ENCODE peak calls at places on chromosomes 7 and 10, in nine cellular contexts. One of them, this sample, is unnamed.

GRCh38 chr10:84337199-84337598 is 8.8 kb downstream of the CCSER2 start:
- DNase-seq in HepG2: no peak
- DNase-seq in esophagus muscularis mucosa: no peak
- DNase-seq in prostate gland: no peak
- DNase-seq in stomach: no peak
- DNase-seq in suprapubic skin: no peak
- DNase-seq in GM12878: no peak
- DNase-seq in sigmoid colon: no peak
- DNase-seq in transverse colon: no peak
- DNase-seq in this sample: no peak

GRCh38 chr7:101988513-101988912 is 171.1 kb downstream of the CUX1 start:
- DNase-seq in transverse colon: no peak
- DNase-seq in prostate gland: no peak
- DNase-seq in sigmoid colon: no peak
- DNase-seq in esophagus muscularis mucosa: no peak
- DNase-seq in suprapubic skin: no peak
- DNase-seq in GM12878: no peak
- DNase-seq in HepG2: no peak
- DNase-seq in stomach: no peak
- DNase-seq in this sample: no peak

GRCh38 chr10:2599571-2599970 is 467.8 kb upstream of the PFKP start:
- DNase-seq in sigmoid colon: no peak
- DNase-seq in stomach: no peak
- DNase-seq in GM12878: no peak
- DNase-seq in transverse colon: no peak
- DNase-seq in prostate gland: no peak
- DNase-seq in esophagus muscularis mucosa: no peak
- DNase-seq in HepG2: no peak
- DNase-seq in suprapubic skin: no peak
- DNase-seq in this sample: no peak

GRCh38 chr7:128108641-128109423 is 77.6 kb upstream of the LRRC4 start:
- DNase-seq in sigmoid colon: peak; percentile 30
- DNase-seq in prostate gland: no peak
- DNase-seq in transverse colon: no peak
- DNase-seq in suprapubic skin: no peak
- DNase-seq in stomach: no peak
- DNase-seq in GM12878: peak; percentile 78
- DNase-seq in esophagus muscularis mucosa: no peak
- DNase-seq in HepG2: no peak
- DNase-seq in this sample: no peak

GRCh38 chr10:132539431-132539839 is 1.8 kb downstream of the INPP5A start:
- DNase-seq in prostate gland: peak; percentile 68
- DNase-seq in sigmoid colon: peak; percentile 88
- DNase-seq in stomach: peak; percentile 76
- DNase-seq in HepG2: no peak
- DNase-seq in suprapubic skin: no peak
- DNase-seq in esophagus muscularis mucosa: no peak
- DNase-seq in transverse colon: peak; percentile 19
- DNase-seq in GM12878: no peak
- DNase-seq in this sample: no peak

GRCh38 chr7:55177068-55177530 is 158.3 kb downstream of the EGFR start:
- DNase-seq in suprapubic skin: no peak
- DNase-seq in stomach: no peak
- DNase-seq in HepG2: no peak
- DNase-seq in transverse colon: no peak
- DNase-seq in prostate gland: no peak
- DNase-seq in esophagus muscularis mucosa: no peak
- DNase-seq in sigmoid colon: no peak
- DNase-seq in GM12878: no peak
- DNase-seq in this sample: no peak

GRCh38 chr10:59337254-59337653 is 25.1 kb downstream of the FAM13C start:
- DNase-seq in transverse colon: peak; percentile 32
- DNase-seq in stomach: peak; percentile 28
- DNase-seq in sigmoid colon: peak; percentile 71
- DNase-seq in esophagus muscularis mucosa: no peak
- DNase-seq in HepG2: peak; percentile 21
- DNase-seq in prostate gland: peak; percentile 93
- DNase-seq in suprapubic skin: no peak
- DNase-seq in GM12878: no peak
- DNase-seq in this sample: peak; percentile 67

GRCh38 chr10:79608505-79609375 is 2.0 kb upstream of the SFTPA1 start:
- DNase-seq in sigmoid colon: peak; percentile 46
- DNase-seq in GM12878: no peak
- DNase-seq in prostate gland: peak; percentile 14
- DNase-seq in HepG2: peak; percentile 46
- DNase-seq in stomach: no peak
- DNase-seq in transverse colon: peak; percentile 26
- DNase-seq in esophagus muscularis mucosa: peak; percentile 89
- DNase-seq in suprapubic skin: no peak
- DNase-seq in this sample: no peak

GRCh38 chr10:51074238-51075028 is at the start of gene PRKG1:
- DNase-seq in transverse colon: peak; percentile 71
- DNase-seq in sigmoid colon: peak; percentile 92
- DNase-seq in GM12878: no peak
- DNase-seq in stomach: peak; percentile 77
- DNase-seq in prostate gland: peak; percentile 75
- DNase-seq in suprapubic skin: peak; percentile 91
- DNase-seq in HepG2: peak; percentile 5
- DNase-seq in esophagus muscularis mucosa: peak; percentile 96
- DNase-seq in this sample: peak; percentile 74

GRCh38 chr7:47991741-47992311 is 12.4 kb upstream of the HUS1 start:
- DNase-seq in esophagus muscularis mucosa: peak; percentile 98
- DNase-seq in prostate gland: peak; percentile 29
- DNase-seq in GM12878: peak; percentile 39
- DNase-seq in stomach: peak; percentile 77
- DNase-seq in sigmoid colon: peak; percentile 91
- DNase-seq in suprapubic skin: peak; percentile 93
- DNase-seq in HepG2: peak; percentile 63
- DNase-seq in transverse colon: peak; percentile 89
- DNase-seq in this sample: peak; percentile 47

GRCh38 chr10:48428896-48429295 is 122.4 kb downstream of the MAPK8 start:
- DNase-seq in stomach: no peak
- DNase-seq in sigmoid colon: no peak
- DNase-seq in prostate gland: no peak
- DNase-seq in esophagus muscularis mucosa: no peak
- DNase-seq in transverse colon: no peak
- DNase-seq in suprapubic skin: no peak
- DNase-seq in GM12878: no peak
- DNase-seq in HepG2: no peak
- DNase-seq in this sample: no peak

GRCh38 chr7:154426778-154427177 is 374.6 kb downstream of the DPP6 start:
- DNase-seq in prostate gland: no peak
- DNase-seq in suprapubic skin: no peak
- DNase-seq in HepG2: no peak
- DNase-seq in GM12878: no peak
- DNase-seq in esophagus muscularis mucosa: no peak
- DNase-seq in transverse colon: no peak
- DNase-seq in sigmoid colon: no peak
- DNase-seq in stomach: no peak
- DNase-seq in this sample: no peak

GRCh38 chr7:25262586-25262985 is 34.3 kb upstream of the NPVF start:
- DNase-seq in suprapubic skin: no peak
- DNase-seq in prostate gland: no peak
- DNase-seq in esophagus muscularis mucosa: no peak
- DNase-seq in stomach: no peak
- DNase-seq in sigmoid colon: no peak
- DNase-seq in HepG2: no peak
- DNase-seq in GM12878: no peak
- DNase-seq in transverse colon: no peak
- DNase-seq in this sample: peak; percentile 26

GRCh38 chr7:132117181-132117580 is 459.1 kb downstream of the PLXNA4 start:
- DNase-seq in suprapubic skin: no peak
- DNase-seq in stomach: no peak
- DNase-seq in HepG2: no peak
- DNase-seq in transverse colon: no peak
- DNase-seq in GM12878: no peak
- DNase-seq in prostate gland: no peak
- DNase-seq in sigmoid colon: no peak
- DNase-seq in esophagus muscularis mucosa: no peak
- DNase-seq in this sample: no peak

DNA sequence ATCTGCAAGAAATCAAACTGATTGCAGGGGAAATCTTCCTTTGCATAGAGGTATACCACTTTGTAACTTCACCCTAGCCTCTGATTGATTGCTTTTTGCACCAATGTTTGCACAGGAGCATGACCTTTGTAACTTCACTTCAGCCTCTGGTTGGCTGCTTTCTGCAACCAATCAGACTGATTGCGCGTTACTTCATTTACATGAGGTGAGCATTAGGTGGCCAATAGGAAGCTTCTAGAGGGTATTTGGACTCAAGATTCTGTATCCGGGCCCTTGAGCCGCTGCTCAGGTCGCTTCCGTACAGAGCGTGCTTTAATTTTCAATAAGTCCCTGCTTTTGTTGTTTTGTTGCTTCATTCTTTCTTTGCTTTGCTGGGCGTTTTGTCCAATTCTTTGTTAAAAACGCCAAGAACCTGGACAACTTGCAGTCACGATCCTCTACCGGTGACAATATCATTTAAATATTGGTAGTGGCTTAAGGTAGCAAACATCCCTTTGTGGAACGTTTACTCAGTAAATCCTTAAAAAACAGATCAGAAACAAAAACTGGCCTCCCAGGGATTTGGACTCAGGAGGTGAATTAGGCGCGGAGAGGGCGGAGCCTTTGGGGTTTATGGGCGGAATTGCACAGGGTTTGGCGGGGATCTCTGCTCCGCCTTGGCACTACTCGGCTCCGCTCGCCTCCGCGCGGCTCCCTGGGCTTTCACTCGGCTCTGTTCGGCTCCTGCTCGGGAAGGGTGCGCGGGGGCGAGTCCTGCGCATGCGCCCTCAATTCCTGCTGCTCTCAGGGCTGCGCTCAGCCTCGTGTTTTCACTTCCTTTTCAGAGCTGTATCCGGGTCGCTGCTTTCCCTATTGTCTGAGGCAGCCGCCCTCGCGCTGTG is at the start of gene PHF14:
- DNase-seq in prostate gland: peak; percentile 96
- DNase-seq in transverse colon: peak; percentile 98
- DNase-seq in suprapubic skin: peak; percentile 96
- DNase-seq in stomach: peak; percentile 98
- DNase-seq in esophagus muscularis mucosa: peak; percentile 98
- DNase-seq in HepG2: peak; percentile 97
- DNase-seq in sigmoid colon: peak; percentile 98
- DNase-seq in GM12878: peak; percentile 88
- DNase-seq in this sample: peak; percentile 96
- TF ChIP-seq POLR2A in prostate gland: peak; percentile 77
- TF ChIP-seq POLR2A in transverse colon: peak; percentile 85
- TF ChIP-seq POLR2A in suprapubic skin: no peak
- TF ChIP-seq POLR2A in stomach: no peak
- TF ChIP-seq POLR2A in esophagus muscularis mucosa: no peak
- TF ChIP-seq POLR2A in HepG2: peak; percentile 85
- TF ChIP-seq POLR2A in sigmoid colon: peak; percentile 12
- TF ChIP-seq POLR2A in GM12878: peak; percentile 83
- TF ChIP-seq POLR2A in this sample: peak; percentile 52

GRCh38 chr7:112982441-112983063 is 104.1 kb downstream of the GPR85 start:
- DNase-seq in GM12878: no peak
- DNase-seq in prostate gland: no peak
- DNase-seq in esophagus muscularis mucosa: no peak
- DNase-seq in HepG2: no peak
- DNase-seq in suprapubic skin: no peak
- DNase-seq in stomach: no peak
- DNase-seq in transverse colon: no peak
- DNase-seq in sigmoid colon: no peak
- DNase-seq in this sample: no peak

GRCh38 chr7:112986256-112987031 is 100.2 kb downstream of the GPR85 start:
- DNase-seq in suprapubic skin: no peak
- DNase-seq in stomach: no peak
- DNase-seq in transverse colon: no peak
- DNase-seq in prostate gland: no peak
- DNase-seq in sigmoid colon: no peak
- DNase-seq in esophagus muscularis mucosa: no peak
- DNase-seq in HepG2: no peak
- DNase-seq in GM12878: no peak
- DNase-seq in this sample: no peak

GRCh38 chr7:112981966-112982365 is 104.7 kb downstream of the GPR85 start:
- DNase-seq in stomach: no peak
- DNase-seq in transverse colon: no peak
- DNase-seq in GM12878: no peak
- DNase-seq in HepG2: no peak
- DNase-seq in esophagus muscularis mucosa: no peak
- DNase-seq in prostate gland: no peak
- DNase-seq in suprapubic skin: no peak
- DNase-seq in sigmoid colon: no peak
- DNase-seq in this sample: no peak

GRCh38 chr7:112987171-112987570 is 99.5 kb downstream of the GPR85 start:
- DNase-seq in HepG2: no peak
- DNase-seq in sigmoid colon: no peak
- DNase-seq in GM12878: no peak
- DNase-seq in stomach: no peak
- DNase-seq in transverse colon: no peak
- DNase-seq in esophagus muscularis mucosa: no peak
- DNase-seq in suprapubic skin: no peak
- DNase-seq in prostate gland: no peak
- DNase-seq in this sample: no peak

GRCh38 chr7:112985377-112985987 is 101.1 kb downstream of the GPR85 start:
- DNase-seq in stomach: no peak
- DNase-seq in GM12878: no peak
- DNase-seq in sigmoid colon: peak; percentile 69
- DNase-seq in HepG2: no peak
- DNase-seq in suprapubic skin: no peak
- DNase-seq in transverse colon: no peak
- DNase-seq in esophagus muscularis mucosa: no peak
- DNase-seq in prostate gland: no peak
- DNase-seq in this sample: no peak
- TF ChIP-seq POLR2AphosphoS5 in stomach: no peak
- TF ChIP-seq POLR2AphosphoS5 in GM12878: no peak
- TF ChIP-seq POLR2AphosphoS5 in sigmoid colon: peak; percentile 86
- TF ChIP-seq POLR2AphosphoS5 in HepG2: no peak
- TF ChIP-seq POLR2AphosphoS5 in suprapubic skin: no peak
- TF ChIP-seq POLR2AphosphoS5 in transverse colon: peak; percentile 24
- TF ChIP-seq POLR2AphosphoS5 in esophagus muscularis mucosa: no peak
- TF ChIP-seq POLR2AphosphoS5 in prostate gland: no peak
- TF ChIP-seq POLR2AphosphoS5 in this sample: no peak

DNA sequence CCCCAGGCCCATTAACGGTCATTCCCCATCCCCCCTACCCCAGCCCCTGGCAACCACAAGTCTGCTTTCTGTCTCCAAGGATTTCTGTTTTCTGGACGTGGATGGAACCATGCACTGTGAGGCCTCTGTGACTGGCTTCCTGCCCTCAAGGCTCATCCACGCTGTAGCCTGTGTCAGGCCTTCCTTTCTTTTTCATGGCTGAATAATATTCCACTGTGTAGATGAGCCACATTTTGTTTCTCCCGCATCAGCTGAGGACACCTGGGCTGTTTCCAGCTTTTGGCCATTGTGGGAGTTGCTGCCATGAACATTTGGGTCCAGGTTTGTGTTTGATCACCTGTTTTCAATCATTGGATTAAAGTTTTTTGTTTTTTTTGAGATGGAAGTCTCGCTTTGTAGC is 50.0 kb downstream of the UNCX start:
- DNase-seq in esophagus muscularis mucosa: no peak
- DNase-seq in stomach: no peak
- DNase-seq in HepG2: no peak
- DNase-seq in GM12878: no peak
- DNase-seq in suprapubic skin: no peak
- DNase-seq in sigmoid colon: no peak
- DNase-seq in transverse colon: no peak
- DNase-seq in prostate gland: no peak
- DNase-seq in this sample: no peak
- H3K27me3 ChIP-seq in esophagus muscularis mucosa: peaks cover 10% of the 10 kb centered on the region
- H3K27me3 ChIP-seq in stomach: no peaks in the 10 kb centered on the region
- H3K27me3 ChIP-seq in HepG2: peaks cover 38% of the 10 kb centered on the region
- H3K27me3 ChIP-seq in GM12878: no peaks in the 10 kb centered on the region
- H3K27me3 ChIP-seq in suprapubic skin: peaks cover 53% of the 10 kb centered on the region
- H3K27me3 ChIP-seq in sigmoid colon: no peaks in the 10 kb centered on the region
- H3K27me3 ChIP-seq in transverse colon: peaks cover 35% of the 10 kb centered on the region
- H3K27me3 ChIP-seq in prostate gland: peaks cover 5% of the 10 kb centered on the region
- H3K27me3 ChIP-seq in this sample: no peaks in the 10 kb centered on the region

GRCh38 chr10:122140477-122140902 is 130.6 kb upstream of the BTBD16 start:
- DNase-seq in esophagus muscularis mucosa: no peak
- DNase-seq in prostate gland: no peak
- DNase-seq in suprapubic skin: no peak
- DNase-seq in stomach: no peak
- DNase-seq in transverse colon: no peak
- DNase-seq in sigmoid colon: peak; percentile 84
- DNase-seq in GM12878: no peak
- DNase-seq in HepG2: no peak
- DNase-seq in this sample: no peak
- TF ChIP-seq POLR2A in esophagus muscularis mucosa: no peak
- TF ChIP-seq POLR2A in prostate gland: no peak
- TF ChIP-seq POLR2A in suprapubic skin: no peak
- TF ChIP-seq POLR2A in stomach: no peak
- TF ChIP-seq POLR2A in transverse colon: no peak
- TF ChIP-seq POLR2A in sigmoid colon: no peak
- TF ChIP-seq POLR2A in GM12878: no peak
- TF ChIP-seq POLR2A in HepG2: no peak
- TF ChIP-seq POLR2A in this sample: no peak